ENCODE peak calls at places on chromosomes 2 and 18, in seven cellular contexts. H is anterior cingulate cortex, C is mammary epithelial cell, M is right cardiac atrium, A is neural crest cell, Q is HTR-8/SVneo, R is endothelial cell. L is an unnamed sample.

GRCh38 chr18:7750966-7751365 is 183.8 kb downstream of the PTPRM start:
- DNase-seq in H (no peak), C (no peak), M (no peak), A (no peak), Q (no peak), R (no peak), L (no peak)

GRCh38 chr2:205043285-205043684 is 498.0 kb downstream of the PARD3B start:
- DNase-seq in H (no peak), C (no peak), M (no peak), A (no peak), Q (no peak), R (no peak), L (no peak)

GRCh38 chr2:72062336-72062735 is 85.3 kb downstream of the CYP26B1 start:
- DNase-seq in H (no peak), C (no peak), M (no peak), A (no peak), Q (no peak), R (no peak), L (no peak)

GRCh38 chr2:6982484-6982883 is 65.3 kb downstream of the RNF144A start:
- DNase-seq in H (no peak), C (no peak), M (no peak), A (no peak), Q (no peak), R (no peak), L (no peak)

GRCh38 chr2:169827272-169828140 is at the start of gene UBR3:
- DNase-seq in H (peak), C (peak), M (peak), A (peak), Q (peak), R (peak), L (peak)

GRCh38 chr2:105454801-105455485 is 56.1 kb upstream of the FHL2 start:
- DNase-seq in H (no peak), C (peak), M (no peak), A (no peak), Q (peak), R (no peak), L (peak)

GRCh38 chr2:1985571-1985970 is 241.3 kb upstream of the PXDN start:
- DNase-seq in H (no peak), C (no peak), M (no peak), A (no peak), Q (no peak), R (no peak), L (no peak)

GRCh38 chr2:42060718-42061619 is 13.1 kb downstream of the PKDCC start:
- DNase-seq in H (no peak), C (no peak), M (peak), A (no peak), Q (no peak), R (no peak), L (no peak)

GRCh38 chr2:232350804-232351685 is 27.5 kb upstream of the ALPP start:
- DNase-seq in H (no peak), C (no peak), M (no peak), A (no peak), Q (no peak), R (no peak), L (no peak)

GRCh38 chr18:13710460-13710859 is 15.9 kb downstream of the FAM210A start:
- DNase-seq in H (no peak), C (peak), M (no peak), A (no peak), Q (no peak), R (no peak), L (peak)

GRCh38 chr2:45190481-45190880 is 181.2 kb upstream of the SIX2 start:
- DNase-seq in H (no peak), C (peak), M (no peak), A (no peak), Q (peak), R (no peak), L (no peak)

GRCh38 chr2:42848726-42849290 is 56.4 kb upstream of the HAAO start:
- DNase-seq in H (no peak), C (no peak), M (no peak), A (no peak), Q (no peak), R (no peak), L (no peak)

GRCh38 chr18:57434177-57434535 is 1.0 kb upstream of the ONECUT2 start:
- DNase-seq in H (no peak), C (no peak), M (no peak), A (no peak), Q (no peak), R (no peak), L (no peak)

GRCh38 chr18:48167901-48168300 is 237.4 kb upstream of the SMAD2 start:
- DNase-seq in H (no peak), C (no peak), M (peak), A (no peak), Q (no peak), R (no peak), L (no peak)

GRCh38 chr2:242048479-242048878 is 178.9 kb downstream of the RTP5 start:
- DNase-seq in H (no peak), C (no peak), M (no peak), A (no peak), Q (no peak), R (no peak), L (no peak)

GRCh38 chr2:107466241-107466640 is 360.5 kb upstream of the RGPD4 start:
- DNase-seq in H (no peak), C (no peak), M (no peak), A (no peak), Q (no peak), R (no peak), L (no peak)

GRCh38 chr2:72913531-72914225 is 3.6 kb upstream of the EMX1 start:
- DNase-seq in H (no peak), C (no peak), M (no peak), A (no peak), Q (no peak), R (no peak), L (no peak)

GRCh38 chr2:188378551-188378950 is 86.9 kb downstream of the GULP1 start:
- DNase-seq in H (no peak), C (no peak), M (no peak), A (no peak), Q (no peak), R (no peak), L (no peak)

GRCh38 chr18:36366994-36367839 is 69.7 kb downstream of the FHOD3 start:
- DNase-seq in H (no peak), C (no peak), M (peak), A (no peak), Q (no peak), R (no peak), L (no peak)

GRCh38 chr18:7598167-7599062 is 31.3 kb downstream of the PTPRM start:
- DNase-seq in H (no peak), C (no peak), M (no peak), A (no peak), Q (no peak), R (no peak), L (no peak)

GRCh38 chr2:208406474-208407451 is at the start of gene PTH2R:
- DNase-seq in H (no peak), C (no peak), M (peak), A (no peak), Q (no peak), R (peak), L (no peak)

GRCh38 chr2:213213186-213213585 is 61.8 kb upstream of the IKZF2 start:
- DNase-seq in H (no peak), C (no peak), M (no peak), A (no peak), Q (no peak), R (no peak), L (no peak)

GRCh38 chr2:12721571-12722444 is 5.1 kb downstream of the TRIB2 start:
- DNase-seq in H (no peak), C (peak), M (no peak), A (no peak), Q (no peak), R (no peak), L (no peak)

GRCh38 chr2:98692090-98692991 is 38.6 kb downstream of the MGAT4A start:
- DNase-seq in H (no peak), C (no peak), M (no peak), A (no peak), Q (no peak), R (no peak), L (no peak)

GRCh38 chr2:36541891-36542595 is 55.9 kb downstream of the FEZ2 start:
- DNase-seq in H (no peak), C (no peak), M (no peak), A (no peak), Q (no peak), R (no peak), L (no peak)